ENCODE peak calls at places on chromosomes 16 and 17, in seven cellular contexts. L is fibroblast of mammary gland; K is left ventricle myocardium inferior; J is A549; V is CD4-positive, alpha-beta memory T cell; P is K562; R is GM12865. F is an unnamed sample.

GRCh38 chr16:76653390-76654026 is 376.3 kb downstream of the CNTNAP4 start:
- DNase-seq in P (peak), V (no peak), J (peak), R (peak), L (peak), K (no peak), F (peak)

GRCh38 chr17:65685110-65685509 is 123.7 kb upstream of the AXIN2 start:
- DNase-seq in R (no peak), J (no peak), P (no peak), K (no peak), V (no peak), L (no peak), F (no peak)

GRCh38 chr16:85211247-85211910 is 99.1 kb upstream of the CIBAR2 start:
- DNase-seq in J (no peak), L (peak), K (no peak), P (no peak), V (no peak), R (no peak), F (no peak)

GRCh38 chr17:57158296-57158695 is 73.2 kb downstream of the AKAP1 start:
- DNase-seq in L (no peak), V (no peak), J (peak), P (no peak), R (no peak), K (no peak), F (no peak)

GRCh38 chr17:80248001-80248893 is 12.4 kb upstream of the RNF213 start:
- DNase-seq in J (no peak), P (no peak), L (no peak), K (no peak), V (no peak), R (no peak), F (no peak)

GRCh38 chr16:58462997-58463891 is 36.7 kb upstream of the NDRG4 start:
- DNase-seq in V (no peak), P (peak), L (no peak), J (no peak), R (no peak), K (peak), F (no peak)

GRCh38 chr16:20114356-20114755 is 40.7 kb upstream of the GPR139 start:
- DNase-seq in V (no peak), K (no peak), J (peak), P (no peak), L (peak), R (no peak), F (no peak)

GRCh38 chr16:85608515-85608885 is 4.6 kb upstream of the GSE1 start:
- DNase-seq in V (no peak), K (no peak), L (no peak), R (no peak), P (no peak), J (no peak), F (no peak)

GRCh38 chr17:61402073-61402541 is 2.5 kb downstream of the TBX2 start:
- DNase-seq in P (no peak), R (no peak), L (no peak), K (no peak), V (no peak), J (no peak), F (no peak)

GRCh38 chr17:36525888-36526287 is 8.8 kb downstream of the MYO19 start:
- DNase-seq in R (no peak), L (peak), K (no peak), P (no peak), J (no peak), V (no peak), F (no peak)
- H3K4me3 ChIP-seq in R (no peak), L (no peak), K (no peak), P (no peak), J (no peak), V (no peak), F (no peak)

DNA sequence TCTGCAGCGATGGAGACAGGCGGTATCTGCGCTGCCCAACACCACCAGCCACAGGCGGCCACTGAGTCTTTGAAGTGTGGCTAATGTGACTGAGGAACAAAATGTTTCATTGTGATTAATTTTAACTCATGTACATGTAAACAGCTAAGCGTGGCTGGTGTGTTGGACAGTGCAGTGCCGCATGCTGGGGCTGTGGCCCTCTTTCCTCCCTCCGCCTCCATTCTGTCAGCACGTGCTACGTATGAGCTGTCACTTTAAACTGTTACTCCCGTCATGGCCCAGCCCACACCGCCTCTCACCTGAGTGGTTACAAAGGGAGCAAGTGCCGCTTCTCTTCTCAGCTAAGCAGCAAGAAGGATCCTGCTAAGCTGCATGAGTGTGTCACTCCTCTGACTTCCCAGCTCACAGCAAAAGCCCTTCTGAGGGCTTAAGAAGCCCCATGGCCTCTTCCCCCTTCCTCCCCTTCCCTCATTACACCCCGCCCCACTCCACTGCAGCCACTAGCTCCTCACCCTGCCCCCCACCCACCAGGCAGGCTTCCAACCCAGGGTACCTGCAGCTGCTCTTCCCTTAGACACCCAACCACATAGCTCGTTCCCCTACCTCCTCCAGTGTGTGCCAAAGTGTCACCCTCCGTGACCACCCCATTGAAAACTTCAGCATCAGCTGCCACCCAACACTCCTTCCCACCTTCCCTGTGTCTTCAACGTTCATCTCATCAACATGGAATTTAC is 15.0 kb downstream of the HASPIN start:
- DNase-seq in V (peak), P (peak), K (no peak), J (no peak), L (no peak), R (peak), F (no peak)
- H3K4me3 ChIP-seq in V (no peak), P (no peak), K (peak), J (no peak), L (no peak), R (no peak), F (no peak)

DNA sequence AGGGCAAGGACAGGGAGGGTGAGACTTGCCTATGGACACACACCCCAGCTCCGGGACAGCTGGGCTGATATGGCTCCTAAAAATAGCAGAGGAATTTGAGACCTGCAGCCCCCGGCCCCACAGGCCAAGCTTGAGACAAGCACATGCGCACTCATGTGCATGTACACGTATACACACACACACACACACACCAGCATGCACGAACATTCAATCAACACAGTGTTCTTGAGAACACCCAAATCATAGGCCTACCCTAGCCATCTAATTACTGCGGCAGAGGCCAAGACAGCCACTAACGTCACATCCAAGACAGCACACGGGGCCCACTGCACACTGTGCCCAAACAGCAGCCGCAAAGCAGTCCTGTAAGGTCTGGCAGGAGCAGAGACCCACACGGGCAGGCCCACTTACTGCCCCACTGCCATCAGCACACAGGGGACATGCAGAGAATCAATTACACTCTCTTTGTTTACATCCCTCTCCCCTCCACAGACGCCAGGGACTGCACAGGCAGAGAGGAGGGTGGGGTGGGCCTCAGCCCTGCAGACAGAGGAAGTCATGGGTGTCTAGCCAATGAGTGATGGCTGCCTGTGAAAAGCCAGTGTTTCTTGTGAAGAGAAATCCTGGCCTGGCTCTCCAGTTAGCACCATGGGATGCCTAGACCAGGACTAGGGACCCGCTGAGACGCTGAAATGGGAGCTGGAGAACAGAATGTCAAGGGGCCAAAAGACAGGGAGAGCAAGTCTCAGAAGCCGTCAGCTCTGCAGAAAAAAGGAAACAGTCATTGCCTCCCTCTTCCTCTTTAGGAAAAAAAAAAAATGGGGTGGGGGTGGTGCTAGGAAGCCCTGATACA is 39.3 kb downstream of the MYO18A start:
- DNase-seq in P (no peak), J (no peak), K (no peak), V (peak), R (peak), L (no peak), F (no peak)
- H3K4me3 ChIP-seq in P (peak), J (no peak), K (peak), V (peak), R (peak), L (peak), F (peak)

DNA sequence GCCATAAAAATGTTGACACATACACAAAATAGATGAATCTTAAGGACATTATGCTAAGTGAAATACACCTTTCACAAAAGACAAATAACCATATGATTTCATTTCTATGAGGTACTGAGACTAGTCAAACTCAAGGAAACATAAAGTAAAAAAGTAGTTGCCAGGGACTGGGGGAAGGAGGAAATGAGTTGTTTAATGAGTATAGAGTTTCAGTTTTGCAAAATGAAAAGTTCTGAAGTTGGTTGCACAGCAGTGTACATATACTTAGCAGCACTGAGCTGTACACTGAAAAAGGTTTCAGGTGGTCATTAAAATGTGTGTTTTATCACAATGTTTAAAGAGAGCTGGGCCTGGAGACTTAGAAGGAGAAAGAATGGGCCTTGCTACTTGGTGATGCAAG is 4.7 kb upstream of the SLC13A2 start:
- DNase-seq in R (peak), P (no peak), J (no peak), K (no peak), V (no peak), L (no peak), F (no peak)
- H3K4me3 ChIP-seq in R (no peak), P (no peak), J (no peak), K (no peak), V (no peak), L (no peak), F (no peak)

GRCh38 chr16:2237076-2237551 is 870 bp downstream of the DNASE1L2 start:
- DNase-seq in J (no peak), P (no peak), V (no peak), L (no peak), K (no peak), R (no peak), F (no peak)
- H3K4me3 ChIP-seq in J (no peak), P (no peak), V (no peak), L (no peak), K (peak), R (no peak), F (no peak)

GRCh38 chr16:72241930-72242329 is 70.0 kb upstream of the PMFBP1 start:
- DNase-seq in V (no peak), L (peak), J (peak), P (peak), R (peak), K (no peak), F (peak)

GRCh38 chr16:72242757-72243156 is 70.8 kb upstream of the PMFBP1 start:
- DNase-seq in L (no peak), J (no peak), V (no peak), P (no peak), K (no peak), R (no peak), F (no peak)

GRCh38 chr16:72244853-72245252 is 72.9 kb upstream of the PMFBP1 start:
- DNase-seq in P (no peak), L (peak), J (no peak), R (no peak), K (no peak), V (no peak), F (no peak)

GRCh38 chr16:72246423-72246822 is 74.5 kb upstream of the PMFBP1 start:
- DNase-seq in K (no peak), J (no peak), R (peak), L (no peak), P (no peak), V (no peak), F (no peak)

GRCh38 chr16:72247821-72248253 is 75.9 kb upstream of the PMFBP1 start:
- DNase-seq in L (peak), R (no peak), K (no peak), V (no peak), P (no peak), J (no peak), F (no peak)
- H3K4me3 ChIP-seq in L (no peak), R (no peak), K (no peak), V (no peak), P (no peak), J (no peak), F (no peak)

DNA sequence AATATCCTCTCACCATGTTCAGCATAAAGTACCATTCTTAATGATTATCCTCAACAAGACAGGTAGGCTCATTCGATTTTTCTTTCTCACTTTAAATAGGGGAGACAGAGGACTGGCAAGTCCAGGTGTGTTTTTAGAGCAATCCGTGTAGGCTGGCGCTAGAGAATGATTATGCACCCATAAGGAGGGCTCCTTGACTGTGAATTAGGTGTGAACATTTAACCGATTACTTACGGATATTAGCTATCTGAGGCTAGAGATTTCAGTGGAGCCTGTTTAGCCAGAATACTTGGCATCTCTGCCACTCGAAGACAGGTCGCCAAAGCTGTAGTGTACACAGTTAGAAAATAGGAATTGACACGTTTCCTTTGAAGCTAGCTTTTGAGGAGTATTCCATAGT is 1.9 kb downstream of the SEC14L1 start:
- DNase-seq in R (no peak), P (no peak), L (no peak), J (no peak), K (no peak), V (no peak), F (no peak)
- H3K4me3 ChIP-seq in R (peak), P (no peak), L (no peak), J (no peak), K (peak), V (no peak), F (no peak)